ENCODE peak calls at places on chromosomes 6 and 20, in five cellular contexts. One of them, this sample, is unnamed.

GRCh38 chr6:160102956-160103824 is 18.4 kb upstream of the SLC22A1 start:
- DNase-seq in thoracic aorta: no peak
- DNase-seq in foreskin fibroblast: no peak
- DNase-seq in endodermal cell: peak
- DNase-seq in H1: no peak
- DNase-seq in this sample: peak

GRCh38 chr6:9136141-9136865 is 701.0 kb upstream of the SLC35B3 start:
- DNase-seq in thoracic aorta: no peak
- DNase-seq in foreskin fibroblast: peak
- DNase-seq in endodermal cell: no peak
- DNase-seq in H1: no peak
- DNase-seq in this sample: no peak

GRCh38 chr6:150878347-150879213 is 13.1 kb downstream of the MTHFD1L start:
- DNase-seq in thoracic aorta: no peak
- DNase-seq in foreskin fibroblast: no peak
- DNase-seq in endodermal cell: peak
- DNase-seq in H1: no peak
- DNase-seq in this sample: no peak

GRCh38 chr20:42197599-42197998 is 579.4 kb upstream of the CHD6 start:
- DNase-seq in thoracic aorta: no peak
- DNase-seq in foreskin fibroblast: no peak
- DNase-seq in endodermal cell: no peak
- DNase-seq in H1: no peak
- DNase-seq in this sample: no peak

GRCh38 chr20:63791497-63792156 is 39.4 kb downstream of the ZBTB46 start:
- DNase-seq in thoracic aorta: no peak
- DNase-seq in foreskin fibroblast: no peak
- DNase-seq in endodermal cell: no peak
- DNase-seq in H1: no peak
- DNase-seq in this sample: no peak

GRCh38 chr6:106973841-106974336 is 640 bp downstream of the CD24 start:
- DNase-seq in thoracic aorta: no peak
- DNase-seq in foreskin fibroblast: no peak
- DNase-seq in endodermal cell: peak
- DNase-seq in H1: no peak
- DNase-seq in this sample: no peak

GRCh38 chr6:127939442-127940066 is 38.7 kb upstream of the THEMIS start:
- DNase-seq in thoracic aorta: no peak
- DNase-seq in foreskin fibroblast: no peak
- DNase-seq in endodermal cell: no peak
- DNase-seq in H1: no peak
- DNase-seq in this sample: peak

GRCh38 chr6:74458536-74458935 is 747.3 kb downstream of the COL12A1 start:
- DNase-seq in thoracic aorta: no peak
- DNase-seq in foreskin fibroblast: no peak
- DNase-seq in endodermal cell: no peak
- DNase-seq in H1: no peak
- DNase-seq in this sample: no peak

GRCh38 chr6:166310634-166311033 is 2.4 kb upstream of the PRR18 start:
- DNase-seq in thoracic aorta: no peak
- DNase-seq in foreskin fibroblast: no peak
- DNase-seq in endodermal cell: no peak
- DNase-seq in H1: no peak
- DNase-seq in this sample: no peak

GRCh38 chr20:63934271-63935068 is 21.7 kb downstream of the UCKL1 start:
- DNase-seq in thoracic aorta: no peak
- DNase-seq in foreskin fibroblast: no peak
- DNase-seq in endodermal cell: peak
- DNase-seq in H1: no peak
- DNase-seq in this sample: no peak

GRCh38 chr6:133608620-133609019 is 280.3 kb upstream of the TCF21 start:
- DNase-seq in thoracic aorta: no peak
- DNase-seq in foreskin fibroblast: no peak
- DNase-seq in endodermal cell: no peak
- DNase-seq in H1: no peak
- DNase-seq in this sample: no peak

GRCh38 chr20:18154342-18154741 is 16.7 kb downstream of the KAT14 start:
- DNase-seq in thoracic aorta: no peak
- DNase-seq in foreskin fibroblast: no peak
- DNase-seq in endodermal cell: no peak
- DNase-seq in H1: no peak
- DNase-seq in this sample: no peak

GRCh38 chr6:158409451-158409850 is 97.2 kb downstream of the TULP4 start:
- DNase-seq in thoracic aorta: no peak
- DNase-seq in foreskin fibroblast: peak
- DNase-seq in endodermal cell: no peak
- DNase-seq in H1: no peak
- DNase-seq in this sample: no peak

GRCh38 chr20:44610313-44610965 is 28.1 kb downstream of the PKIG start:
- DNase-seq in thoracic aorta: no peak
- DNase-seq in foreskin fibroblast: no peak
- DNase-seq in endodermal cell: no peak
- DNase-seq in H1: no peak
- DNase-seq in this sample: no peak

DNA sequence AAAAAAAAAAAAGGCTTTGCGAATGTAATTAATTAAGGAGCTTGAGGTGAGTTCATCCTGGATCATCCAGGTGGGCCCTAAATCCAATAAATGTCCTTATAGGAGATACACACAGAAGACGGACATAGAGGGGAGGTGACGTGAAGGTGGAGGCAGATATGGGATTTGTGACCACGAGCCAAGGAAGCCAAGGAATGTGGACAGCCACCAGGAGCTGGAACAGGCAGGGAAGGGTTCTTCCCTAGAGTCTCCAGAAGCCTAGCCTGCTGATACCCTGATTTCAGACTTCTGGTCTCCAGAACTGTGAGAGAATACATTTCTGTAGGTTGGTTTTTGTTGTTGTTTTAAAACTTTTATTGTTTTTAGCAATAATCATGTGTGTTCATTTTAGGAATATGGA is 6.7 kb upstream of the ATRN start:
- DNase-seq in thoracic aorta: no peak
- DNase-seq in foreskin fibroblast: no peak
- DNase-seq in endodermal cell: no peak
- DNase-seq in H1: no peak
- DNase-seq in this sample: no peak
- TF ChIP-seq CTCF in thoracic aorta: no peak
- TF ChIP-seq CTCF in foreskin fibroblast: no peak
- TF ChIP-seq CTCF in endodermal cell: no peak
- TF ChIP-seq CTCF in H1: no peak
- TF ChIP-seq CTCF in this sample: no peak

DNA sequence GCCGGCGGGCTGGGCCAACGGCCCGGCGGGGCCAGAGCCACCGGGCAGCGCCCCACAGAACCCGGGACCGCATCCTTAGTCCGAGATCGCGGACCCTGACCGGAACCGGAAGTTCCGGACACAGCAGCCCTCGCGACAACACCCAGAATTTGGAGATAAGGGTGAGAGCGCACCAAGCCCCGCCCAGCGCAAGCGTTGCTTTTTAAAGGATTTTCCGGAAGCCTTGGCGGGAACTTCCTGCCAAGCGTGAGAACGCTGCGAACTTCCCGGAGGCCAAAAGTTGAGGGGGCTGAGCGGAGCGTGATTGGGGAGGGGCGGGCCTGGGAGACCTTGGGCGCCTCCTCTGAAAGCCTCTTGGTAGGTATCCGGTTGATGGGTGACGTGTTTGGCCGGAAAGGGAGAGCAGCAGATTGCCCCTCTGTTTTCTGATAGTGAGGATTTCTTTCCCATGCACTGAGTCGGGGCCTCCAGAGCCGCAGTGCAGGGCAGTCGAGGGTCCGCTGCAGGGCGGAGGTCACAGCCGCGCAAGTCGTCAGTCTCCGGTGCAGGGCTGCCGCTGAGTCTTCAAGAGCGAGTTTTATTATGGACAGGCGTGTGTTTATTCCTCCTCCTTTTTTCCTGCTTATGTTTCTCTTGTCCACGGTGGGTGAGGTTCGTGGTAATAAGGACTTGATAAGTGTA is at the start of gene MTRF1L:
- DNase-seq in thoracic aorta: peak
- DNase-seq in foreskin fibroblast: peak
- DNase-seq in endodermal cell: peak
- DNase-seq in H1: peak
- DNase-seq in this sample: peak
- TF ChIP-seq CTCF in thoracic aorta: no peak
- TF ChIP-seq CTCF in foreskin fibroblast: no peak
- TF ChIP-seq CTCF in endodermal cell: no peak
- TF ChIP-seq CTCF in H1: no peak
- TF ChIP-seq CTCF in this sample: no peak

DNA sequence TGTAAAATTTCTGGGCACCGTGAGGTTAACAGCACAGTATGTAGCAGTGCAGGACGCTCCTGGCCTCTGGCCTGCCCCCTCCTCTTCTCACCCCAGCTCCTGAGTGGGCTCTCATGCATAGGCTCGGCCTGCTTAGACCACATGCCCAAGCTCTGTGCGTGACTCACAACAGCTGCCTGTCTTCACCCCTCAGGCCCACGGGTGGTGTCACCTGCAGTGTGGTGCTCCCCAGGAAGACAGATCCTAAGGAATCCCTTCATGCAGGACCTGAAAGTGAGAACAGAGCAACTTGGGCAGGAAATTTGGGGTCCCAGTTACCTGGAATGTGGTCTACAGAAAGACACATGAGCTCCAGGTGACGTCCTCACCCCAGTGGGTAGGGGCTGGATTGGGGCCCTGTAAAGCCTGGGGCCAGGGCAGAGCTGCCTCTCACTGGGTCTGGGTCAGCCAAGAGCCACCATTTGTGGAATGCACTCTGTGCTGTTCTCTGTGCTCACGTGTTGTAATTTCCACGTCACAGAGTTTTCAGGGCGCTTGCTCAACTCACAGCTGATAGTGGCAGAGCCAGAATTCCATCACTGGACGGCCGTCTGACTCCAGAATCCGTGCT is 37.0 kb upstream of the PXDC1 start:
- DNase-seq in thoracic aorta: no peak
- DNase-seq in foreskin fibroblast: no peak
- DNase-seq in endodermal cell: no peak
- DNase-seq in H1: no peak
- DNase-seq in this sample: no peak
- TF ChIP-seq CTCF in thoracic aorta: no peak
- TF ChIP-seq CTCF in foreskin fibroblast: no peak
- TF ChIP-seq CTCF in endodermal cell: no peak
- TF ChIP-seq CTCF in H1: no peak
- TF ChIP-seq CTCF in this sample: no peak

DNA sequence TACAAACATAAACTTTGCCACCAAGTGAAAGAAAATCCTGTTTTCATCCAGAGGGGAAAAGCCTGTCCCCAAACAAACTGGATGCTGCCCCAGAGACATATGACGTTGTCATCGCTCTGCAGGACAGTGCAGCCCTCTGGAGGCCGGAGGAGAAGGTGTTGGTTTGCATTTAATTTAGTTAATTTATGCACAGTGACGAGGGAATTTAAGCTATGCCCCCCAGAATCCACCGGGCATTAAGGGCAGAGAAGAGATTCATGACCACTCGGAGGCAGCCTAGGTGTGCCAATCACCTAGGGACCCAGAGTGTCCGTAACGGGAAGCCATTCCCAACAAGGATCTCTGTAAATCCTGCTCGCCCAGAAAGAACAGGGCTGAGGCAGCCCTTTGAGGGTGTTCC is 45.1 kb downstream of the NINL start:
- DNase-seq in thoracic aorta: no peak
- DNase-seq in foreskin fibroblast: no peak
- DNase-seq in endodermal cell: peak
- DNase-seq in H1: no peak
- DNase-seq in this sample: peak
- TF ChIP-seq CTCF in thoracic aorta: peak
- TF ChIP-seq CTCF in foreskin fibroblast: peak
- TF ChIP-seq CTCF in endodermal cell: peak
- TF ChIP-seq CTCF in H1: peak
- TF ChIP-seq CTCF in this sample: peak

GRCh38 chr6:126107475-126108121 is 121.3 kb downstream of the TRMT11 start:
- DNase-seq in thoracic aorta: no peak
- DNase-seq in foreskin fibroblast: no peak
- DNase-seq in endodermal cell: peak
- DNase-seq in H1: peak
- DNase-seq in this sample: no peak
- TF ChIP-seq CTCF in thoracic aorta: no peak
- TF ChIP-seq CTCF in foreskin fibroblast: no peak
- TF ChIP-seq CTCF in endodermal cell: no peak
- TF ChIP-seq CTCF in H1: no peak
- TF ChIP-seq CTCF in this sample: no peak

GRCh38 chr20:22585786-22586493 is 1.6 kb upstream of the FOXA2 start:
- DNase-seq in thoracic aorta: no peak
- DNase-seq in foreskin fibroblast: no peak
- DNase-seq in endodermal cell: peak
- DNase-seq in H1: no peak
- DNase-seq in this sample: no peak

GRCh38 chr20:22584922-22585785 is 782 bp upstream of the FOXA2 start:
- DNase-seq in thoracic aorta: no peak
- DNase-seq in foreskin fibroblast: no peak
- DNase-seq in endodermal cell: peak
- DNase-seq in H1: no peak
- DNase-seq in this sample: no peak

GRCh38 chr20:22584630-22584921 is 204 bp upstream of the FOXA2 start:
- DNase-seq in thoracic aorta: no peak
- DNase-seq in foreskin fibroblast: no peak
- DNase-seq in endodermal cell: peak
- DNase-seq in H1: no peak
- DNase-seq in this sample: no peak

GRCh38 chr20:22583773-22584629 is at the start of gene FOXA2:
- DNase-seq in thoracic aorta: no peak
- DNase-seq in foreskin fibroblast: no peak
- DNase-seq in endodermal cell: peak
- DNase-seq in H1: no peak
- DNase-seq in this sample: no peak

GRCh38 chr20:22586645-22587310 is 2.4 kb upstream of the FOXA2 start:
- DNase-seq in thoracic aorta: no peak
- DNase-seq in foreskin fibroblast: no peak
- DNase-seq in endodermal cell: peak
- DNase-seq in H1: no peak
- DNase-seq in this sample: no peak
- TF ChIP-seq CTCF in thoracic aorta: peak
- TF ChIP-seq CTCF in foreskin fibroblast: no peak
- TF ChIP-seq CTCF in endodermal cell: peak
- TF ChIP-seq CTCF in H1: peak
- TF ChIP-seq CTCF in this sample: peak

DNA sequence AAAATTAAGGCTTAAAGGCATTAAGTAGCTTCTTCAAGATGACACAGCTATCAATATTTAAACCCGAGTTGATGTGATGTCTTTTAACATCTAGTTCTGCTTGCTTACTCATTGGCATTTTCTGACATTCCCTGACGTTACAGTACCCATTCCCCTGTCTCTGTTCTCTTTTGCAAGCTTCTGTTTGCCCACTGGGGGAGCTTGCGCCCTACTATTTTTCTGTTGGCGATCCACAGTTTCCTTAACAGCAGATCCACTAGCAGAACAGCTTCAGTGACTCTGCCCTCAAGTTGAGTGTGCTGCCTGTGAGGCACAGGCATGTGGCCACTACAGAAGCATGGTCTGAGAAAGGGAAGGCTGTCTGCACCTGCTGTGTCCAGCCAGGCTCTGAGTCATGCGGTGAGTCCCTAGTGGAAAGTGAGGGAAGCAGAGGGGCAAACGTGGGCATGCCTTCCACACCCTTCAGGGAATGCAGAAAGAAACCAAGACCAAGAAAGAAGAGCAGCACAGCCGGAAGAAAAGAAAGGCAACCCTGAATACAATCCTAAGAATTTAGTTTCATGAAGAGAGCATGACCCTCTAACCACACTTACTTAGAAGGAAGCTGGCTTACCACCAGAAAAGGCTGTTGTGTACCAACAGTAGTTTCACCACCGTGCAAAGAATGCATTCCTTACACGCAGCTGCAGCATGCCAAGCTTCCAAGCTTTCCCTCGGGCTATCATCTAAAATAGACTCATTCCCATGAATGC is 97.7 kb upstream of the VGLL2 start:
- DNase-seq in thoracic aorta: no peak
- DNase-seq in foreskin fibroblast: no peak
- DNase-seq in endodermal cell: peak
- DNase-seq in H1: no peak
- DNase-seq in this sample: peak
- TF ChIP-seq CTCF in thoracic aorta: no peak
- TF ChIP-seq CTCF in foreskin fibroblast: no peak
- TF ChIP-seq CTCF in endodermal cell: peak
- TF ChIP-seq CTCF in H1: peak
- TF ChIP-seq CTCF in this sample: no peak